ENCODE peak calls at places on chromosome 2, in five cellular contexts. A is fibroblast of the aortic adventitia, F is GM12864, P is right lobe of liver, K is neural progenitor cell. E is an unnamed sample.

GRCh38 chr2:197145471-197146056 is 165.0 kb downstream of the ANKRD44 start:
- DNase-seq in P (no peak), F (peak; percentile 79), A (no peak), K (no peak), E (no peak)

GRCh38 chr2:221005338-221005737 is 566.8 kb downstream of the EPHA4 start:
- DNase-seq in F (no peak), A (no peak), K (no peak), P (no peak), E (no peak)

GRCh38 chr2:121377676-121378075 is 92.7 kb upstream of the TFCP2L1 start:
- DNase-seq in P (no peak), K (no peak), F (no peak), A (no peak), E (no peak)

GRCh38 chr2:46801731-46802664 is 113.6 kb downstream of the MCFD2 start:
- DNase-seq in P (no peak), K (no peak), F (no peak), A (no peak), E (no peak)

GRCh38 chr2:69946351-69947077 is 14.9 kb downstream of the ASPRV1 start:
- DNase-seq in F (peak; percentile 26), P (no peak), K (no peak), A (peak; percentile 29), E (no peak)

GRCh38 chr2:33069894-33070651 is 123.3 kb downstream of the LTBP1 start:
- DNase-seq in K (no peak), F (no peak), A (peak; percentile 98), P (peak; percentile 71), E (no peak)

GRCh38 chr2:32750880-32751279 is 123.0 kb downstream of the TTC27 start:
- DNase-seq in A (no peak), P (no peak), F (no peak), K (no peak), E (no peak)

GRCh38 chr2:45237850-45238542 is 228.7 kb upstream of the SIX2 start:
- DNase-seq in A (peak; percentile 99), P (no peak), K (no peak), F (no peak), E (no peak)

GRCh38 chr2:119853777-119854399 is 94.2 kb downstream of the PTPN4 start:
- DNase-seq in K (peak; percentile 42), A (no peak), P (no peak), F (no peak), E (no peak)

GRCh38 chr2:193845604-193846003 is 1650.9 kb upstream of the TMEFF2 start:
- DNase-seq in A (no peak), K (no peak), F (no peak), P (no peak), E (no peak)

GRCh38 chr2:84879595-84880394 is 1.1 kb downstream of the TRABD2A start:
- DNase-seq in A (no peak), K (peak; percentile 68), P (no peak), F (peak; percentile 45), E (peak; percentile 39)

DNA sequence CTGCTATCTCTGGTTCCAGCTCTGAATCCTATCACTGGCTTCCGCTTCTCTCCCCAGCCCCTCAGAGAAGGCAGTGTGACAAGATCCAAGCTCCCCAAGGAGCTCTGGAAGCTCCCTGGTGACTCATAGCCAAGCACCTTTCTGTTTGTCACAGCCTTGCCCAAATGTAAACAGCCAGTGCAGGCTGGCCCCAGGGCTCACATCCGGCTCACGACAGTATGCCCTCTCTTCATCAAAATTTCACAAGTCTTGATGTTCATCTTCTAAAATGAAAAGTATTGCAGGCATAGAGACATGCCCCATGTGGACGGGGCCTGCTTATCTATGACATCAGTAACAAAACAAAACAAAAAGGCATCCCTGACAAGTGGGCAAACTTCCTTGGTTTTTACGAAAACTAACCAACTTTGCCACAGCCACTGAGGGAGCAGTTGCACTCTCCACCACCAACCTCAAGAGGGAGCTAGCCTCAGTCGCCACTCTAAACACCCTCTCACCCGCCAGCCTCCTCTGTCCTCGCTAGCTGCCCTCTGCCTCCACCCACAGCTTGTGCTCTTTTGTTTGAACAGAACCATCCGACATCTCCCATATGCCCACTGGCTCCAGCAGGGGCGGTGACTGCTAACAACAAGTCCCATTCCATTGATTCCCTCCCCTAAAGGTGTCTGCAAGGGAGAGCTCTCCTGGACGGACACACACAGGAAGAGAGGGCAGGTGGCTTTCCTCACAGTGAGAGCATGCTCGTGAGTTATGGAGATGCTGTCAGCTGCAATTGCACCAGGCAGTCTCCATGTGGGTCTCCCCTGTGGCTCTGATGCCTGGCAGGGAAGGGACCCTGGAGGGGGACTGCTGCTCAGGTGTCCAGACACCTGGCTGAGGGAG is 71.0 kb upstream of the DAPL1 start:
- DNase-seq in A (no peak), K (peak; percentile 33), F (no peak), P (no peak), E (no peak)
- TF ChIP-seq CTCF in A (no peak), K (peak; percentile 53), F (peak; percentile 68), P (no peak), E (peak; percentile 48)

GRCh38 chr2:29166237-29166630 is 51.0 kb downstream of the CLIP4 start:
- DNase-seq in K (no peak), P (no peak), F (no peak), A (peak; percentile 27), E (no peak)
- TF ChIP-seq CTCF in K (no peak), P (no peak), F (no peak), A (no peak), E (no peak)

GRCh38 chr2:36785179-36785795 is 88.8 kb downstream of the VIT start:
- DNase-seq in F (peak; percentile 21), K (peak; percentile 69), A (peak; percentile 77), P (peak; percentile 34), E (peak; percentile 69)
- TF ChIP-seq CTCF in F (peak; percentile 95), K (peak; percentile 98), A (peak; percentile 96), P (peak; percentile 97), E (peak; percentile 97)

DNA sequence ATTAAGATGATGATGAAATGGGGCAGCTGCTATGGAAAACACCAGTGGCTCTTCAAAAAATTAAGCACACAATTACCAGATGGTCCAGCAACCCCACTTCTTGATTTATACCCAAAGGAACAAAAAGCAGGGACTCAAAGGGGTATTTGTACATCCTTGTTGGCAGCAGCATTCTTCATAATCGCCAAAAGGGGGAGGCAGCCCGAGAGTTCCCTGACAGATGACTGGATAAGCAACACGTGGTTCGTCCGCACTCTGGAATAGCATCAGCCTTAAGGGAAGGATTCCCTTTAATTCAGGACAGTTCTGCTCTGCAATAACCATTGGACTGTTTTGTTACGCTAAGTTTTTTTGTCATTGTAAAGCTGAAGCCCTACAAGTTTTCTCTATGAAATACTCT is 76.7 kb upstream of the TWIST2 start:
- DNase-seq in K (peak; percentile 54), A (peak; percentile 51), P (no peak), F (no peak), E (peak; percentile 44)
- TF ChIP-seq CTCF in K (peak; percentile 49), A (peak; percentile 40), P (no peak), F (no peak), E (peak; percentile 59)

GRCh38 chr2:150019063-150019462 is 431.5 kb upstream of the MMADHC start:
- DNase-seq in K (no peak), A (no peak), F (no peak), P (no peak), E (no peak)

GRCh38 chr2:150023663-150024062 is 436.1 kb upstream of the MMADHC start:
- DNase-seq in F (no peak), P (no peak), K (no peak), A (no peak), E (no peak)

GRCh38 chr2:150023044-150023443 is 435.5 kb upstream of the MMADHC start:
- DNase-seq in K (peak; percentile 25), P (no peak), A (no peak), F (no peak), E (no peak)

GRCh38 chr2:150020937-150021673 is 433.5 kb upstream of the MMADHC start:
- DNase-seq in F (no peak), K (no peak), P (no peak), A (no peak), E (no peak)

GRCh38 chr2:150020221-150020620 is 432.6 kb upstream of the MMADHC start:
- DNase-seq in A (no peak), K (no peak), P (no peak), F (no peak), E (no peak)
- TF ChIP-seq CTCF in A (no peak), K (no peak), P (no peak), F (no peak), E (no peak)

GRCh38 chr2:86025229-86025820 is 80.4 kb downstream of the POLR1A start:
- DNase-seq in P (no peak), A (no peak), K (no peak), F (no peak), E (no peak)
- TF ChIP-seq CTCF in P (no peak), A (no peak), K (no peak), F (peak; percentile 10), E (peak; percentile 10)

DNA sequence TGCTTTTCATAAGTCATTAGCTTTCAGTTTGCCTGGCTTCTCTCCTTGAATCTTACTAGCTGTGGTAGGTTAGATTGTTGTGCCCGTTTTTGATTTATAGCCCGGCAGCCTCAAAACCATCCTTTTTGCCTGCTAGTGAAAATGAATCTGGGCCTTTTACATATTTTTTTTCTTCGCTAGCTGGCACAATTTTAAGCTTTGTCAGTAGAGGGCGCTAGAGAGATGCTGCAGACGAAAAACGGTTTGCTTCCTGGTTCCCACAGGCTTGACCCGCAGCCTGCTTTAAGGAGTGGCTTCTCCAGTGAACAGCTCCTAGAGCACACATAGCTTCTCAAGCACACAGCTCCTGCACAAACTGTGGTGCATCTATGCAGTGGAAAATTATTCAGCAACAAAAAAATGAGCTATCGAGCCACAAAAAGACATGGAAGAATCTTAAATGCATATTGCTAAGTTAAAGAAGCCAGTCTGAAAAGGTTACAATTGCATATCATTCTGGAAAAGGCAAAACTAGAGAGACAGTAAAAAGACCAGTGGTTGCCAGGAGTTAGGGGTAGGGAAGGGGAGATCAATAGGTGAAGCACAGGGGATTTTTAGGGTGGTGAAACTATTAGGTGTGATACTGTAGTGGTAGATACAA is 47.9 kb downstream of the E2F6 start:
- DNase-seq in P (no peak), F (no peak), K (peak; percentile 23), A (no peak), E (no peak)
- TF ChIP-seq CTCF in P (peak; percentile 48), F (peak; percentile 51), K (peak; percentile 53), A (peak; percentile 40), E (peak; percentile 68)

DNA sequence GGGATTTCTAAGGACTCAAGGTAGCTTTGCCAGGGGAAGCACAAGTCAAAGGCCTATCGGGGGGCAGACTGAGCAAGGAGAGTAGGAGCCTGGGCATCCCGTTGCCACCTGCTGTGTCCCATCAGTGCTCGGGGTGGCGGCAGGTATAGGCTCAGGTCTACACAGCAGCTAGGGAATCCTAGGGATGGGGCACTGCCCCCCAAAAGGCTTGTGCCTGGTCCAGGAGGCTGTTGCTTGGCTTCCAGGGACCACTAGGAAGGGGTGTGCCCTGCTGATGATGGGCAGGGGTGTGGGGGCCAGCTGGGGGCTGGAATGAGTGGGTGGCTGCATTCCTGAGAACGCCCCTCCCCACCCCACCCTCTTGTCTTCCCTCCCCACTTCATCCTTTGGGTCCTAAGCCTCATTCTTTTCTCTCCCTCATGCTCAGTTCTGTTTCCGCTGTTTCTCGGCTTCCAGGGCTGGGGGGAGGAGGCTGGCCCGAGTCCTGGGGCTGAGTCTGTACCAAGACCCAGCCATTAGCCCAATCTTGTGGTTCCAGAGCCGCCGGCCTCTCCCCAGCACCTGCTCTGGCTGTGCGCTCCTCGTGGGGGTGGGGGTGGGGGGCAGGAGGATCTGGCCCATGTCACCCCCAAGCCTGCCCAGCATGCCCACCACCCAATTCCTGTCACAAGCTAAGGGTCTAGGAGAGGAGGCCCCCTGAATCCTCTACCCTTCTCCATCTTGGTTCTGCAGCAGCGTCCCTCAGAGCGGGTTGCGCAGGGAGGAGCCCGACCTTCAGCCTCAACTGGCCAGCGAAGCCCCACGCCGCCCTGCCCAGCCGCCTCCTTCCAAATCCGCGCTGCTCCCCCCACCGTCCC is 12.8 kb downstream of the SPEG start:
- DNase-seq in A (peak; percentile 17), F (no peak), P (no peak), K (no peak), E (no peak)
- TF ChIP-seq CTCF in A (no peak), F (no peak), P (no peak), K (no peak), E (no peak)